ENCODE peak calls at places on chromosome 22, in four cellular contexts. M, K, A and O are unnamed samples.

GRCh38 chr22:24485608-24486007 is 9.5 kb upstream of the UPB1 start:
- DNase-seq in A (no peak), M (no peak), K (peak; percentile 54), O (no peak)

GRCh38 chr22:42357221-42357620 is 75.0 kb downstream of the NFAM1 start:
- DNase-seq in A (no peak), M (no peak), K (no peak), O (no peak)

GRCh38 chr22:36577019-36577418 is 48.1 kb upstream of the EIF3D start:
- DNase-seq in A (peak; percentile 97), M (no peak), K (no peak), O (no peak)

GRCh38 chr22:45959719-45960476 is 17.1 kb downstream of the WNT7B start:
- DNase-seq in K (no peak), A (no peak), M (no peak), O (no peak)

GRCh38 chr22:19941365-19942070 is at the start of the genes COMT and TXNRD2:
- DNase-seq in A (peak; percentile 65), K (peak; percentile 84), M (peak; percentile 80), O (no peak)

GRCh38 chr22:25448435-25449051 is 115.9 kb upstream of the GRK3 start:
- DNase-seq in K (peak; percentile 21), M (no peak), A (peak; percentile 13), O (no peak)

GRCh38 chr22:19229600-19229999 is 51.1 kb upstream of the SLC25A1 start:
- DNase-seq in M (no peak), K (no peak), A (no peak), O (no peak)

GRCh38 chr22:27252282-27253049 is 549.1 kb downstream of the MN1 start:
- DNase-seq in A (peak; percentile 89), K (no peak), M (no peak), O (peak; percentile 76)

GRCh38 chr22:32880906-32881596 is 79.5 kb downstream of the TIMP3 start:
- DNase-seq in K (no peak), A (no peak), M (no peak), O (no peak)

DNA sequence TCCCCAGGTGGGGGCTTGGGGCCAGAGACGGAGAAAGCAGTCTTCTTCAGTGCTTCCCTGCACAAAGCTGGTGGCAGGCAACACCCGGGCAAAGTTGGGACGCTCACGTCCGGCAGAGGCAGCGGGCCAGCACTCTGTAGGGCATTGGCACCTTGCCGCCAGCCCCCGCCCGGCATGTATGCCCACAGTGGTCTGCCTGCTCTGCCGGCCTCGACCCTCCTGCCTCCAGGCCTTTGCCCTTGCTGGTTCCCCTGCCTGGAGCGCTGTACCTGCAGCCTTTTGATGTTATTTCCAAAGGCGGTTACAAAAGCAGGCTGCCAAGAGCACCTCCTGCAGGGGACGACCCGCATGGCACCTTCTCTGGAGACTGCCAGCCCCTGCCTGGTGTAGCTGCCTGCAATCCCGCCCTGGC is 56.5 kb upstream of the SHISAL1 start:
- DNase-seq in K (no peak), A (no peak), M (peak; percentile 54), O (peak; percentile 53)
- TF ChIP-seq CTCF in K (peak; percentile 27), A (no peak), M (no peak), O (no peak)

DNA sequence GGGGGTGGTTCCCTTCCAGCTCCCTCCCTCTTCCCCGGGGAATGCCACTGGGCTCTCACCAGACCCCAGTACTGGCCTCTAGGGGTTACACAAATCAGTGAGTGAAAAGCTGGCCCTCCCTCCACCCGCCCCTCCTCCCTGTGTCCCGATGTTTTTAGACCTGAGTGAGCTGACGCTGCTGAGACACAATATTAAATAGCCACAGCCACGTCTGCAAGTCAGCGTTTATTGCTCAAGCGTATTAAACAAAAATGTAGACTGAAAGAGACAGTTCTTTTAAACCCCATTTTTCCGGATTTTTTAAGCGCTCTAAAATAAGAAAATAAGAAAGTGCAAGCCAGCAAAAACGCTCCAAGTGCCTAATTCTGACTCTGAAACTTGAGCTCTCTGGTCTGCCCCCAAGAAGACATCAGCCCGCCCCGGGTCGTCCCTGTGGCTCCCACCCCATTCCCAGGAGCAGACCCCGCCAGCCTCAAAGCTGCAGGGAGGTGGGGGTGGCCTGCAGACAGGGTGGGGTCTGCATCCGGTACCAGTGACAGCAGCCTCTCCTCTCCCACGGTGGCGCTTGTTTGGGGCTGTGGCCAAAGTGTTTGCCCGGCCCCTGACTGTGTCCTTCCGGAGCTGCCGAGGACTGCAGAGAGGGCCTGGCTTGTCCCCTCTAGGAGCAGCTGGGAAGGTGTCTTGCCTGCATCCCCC is 1.2 kb upstream of the TTLL8 start:
- DNase-seq in K (peak; percentile 28), M (no peak), A (peak; percentile 40), O (peak; percentile 64)
- TF ChIP-seq CTCF in K (peak; percentile 33), M (no peak), A (no peak), O (no peak)

GRCh38 chr22:48803171-48803992 is 1024.3 kb downstream of the BRD1 start:
- DNase-seq in K (no peak), A (no peak), M (no peak), O (peak; percentile 62)

GRCh38 chr22:48802576-48802975 is 1025.1 kb downstream of the BRD1 start:
- DNase-seq in K (no peak), A (no peak), M (no peak), O (peak; percentile 62)

GRCh38 chr22:48804811-48805301 is 1022.8 kb downstream of the BRD1 start:
- DNase-seq in A (no peak), K (no peak), M (no peak), O (peak; percentile 49)

GRCh38 chr22:48805516-48805915 is 1022.2 kb downstream of the BRD1 start:
- DNase-seq in K (no peak), A (no peak), M (no peak), O (peak; percentile 49)

GRCh38 chr22:48803993-48804810 is 1023.5 kb downstream of the BRD1 start:
- DNase-seq in M (no peak), A (no peak), K (no peak), O (peak; percentile 63)
- TF ChIP-seq CTCF in M (no peak), A (no peak), K (no peak), O (no peak)

GRCh38 chr22:40654522-40655167 is 18.1 kb upstream of the MRTFA start:
- DNase-seq in K (no peak), M (no peak), A (peak; percentile 71), O (no peak)
- TF ChIP-seq CTCF in K (peak; percentile 14), M (no peak), A (peak; percentile 47), O (no peak)

GRCh38 chr22:37959231-37959825 is 5.8 kb downstream of the POLR2F start:
- DNase-seq in A (no peak), K (no peak), M (no peak), O (no peak)

GRCh38 chr22:37953062-37953436 is 352 bp downstream of the C22orf23 start:
- DNase-seq in K (no peak), M (no peak), A (no peak), O (no peak)

GRCh38 chr22:37957232-37957631 is 3.7 kb downstream of the POLR2F start:
- DNase-seq in K (no peak), M (no peak), A (no peak), O (no peak)

GRCh38 chr22:37951305-37951704 is 2.1 kb downstream of the C22orf23 start:
- DNase-seq in A (no peak), K (no peak), M (no peak), O (no peak)

GRCh38 chr22:37953437-37954179 is at the start of the genes C22orf23 and POLR2F:
- DNase-seq in K (peak; percentile 97), M (peak; percentile 97), A (peak; percentile 91), O (peak; percentile 94)
- TF ChIP-seq CTCF in K (peak; percentile 22), M (no peak), A (no peak), O (no peak)

GRCh38 chr22:21076907-21077625 is 31.3 kb downstream of the LRRC74B start:
- DNase-seq in K (no peak), A (no peak), M (no peak), O (no peak)
- TF ChIP-seq CTCF in K (no peak), A (no peak), M (no peak), O (no peak)

GRCh38 chr22:20953668-20954500 is 13.2 kb upstream of the AIFM3 start:
- DNase-seq in A (peak; percentile 79), K (no peak), M (no peak), O (no peak)

GRCh38 chr22:20957118-20957690 is 9.9 kb upstream of the AIFM3 start:
- DNase-seq in K (no peak), M (no peak), A (no peak), O (no peak)

GRCh38 chr22:20955548-20955947 is 11.5 kb upstream of the AIFM3 start:
- DNase-seq in M (no peak), A (no peak), K (no peak), O (no peak)

GRCh38 chr22:20957691-20958440 is 9.2 kb upstream of the AIFM3 start:
- DNase-seq in A (peak; percentile 24), M (peak; percentile 67), K (no peak), O (no peak)

GRCh38 chr22:20956258-20957117 is 10.6 kb upstream of the AIFM3 start:
- DNase-seq in M (no peak), K (no peak), A (no peak), O (no peak)
- TF ChIP-seq CTCF in M (no peak), K (no peak), A (no peak), O (no peak)

DNA sequence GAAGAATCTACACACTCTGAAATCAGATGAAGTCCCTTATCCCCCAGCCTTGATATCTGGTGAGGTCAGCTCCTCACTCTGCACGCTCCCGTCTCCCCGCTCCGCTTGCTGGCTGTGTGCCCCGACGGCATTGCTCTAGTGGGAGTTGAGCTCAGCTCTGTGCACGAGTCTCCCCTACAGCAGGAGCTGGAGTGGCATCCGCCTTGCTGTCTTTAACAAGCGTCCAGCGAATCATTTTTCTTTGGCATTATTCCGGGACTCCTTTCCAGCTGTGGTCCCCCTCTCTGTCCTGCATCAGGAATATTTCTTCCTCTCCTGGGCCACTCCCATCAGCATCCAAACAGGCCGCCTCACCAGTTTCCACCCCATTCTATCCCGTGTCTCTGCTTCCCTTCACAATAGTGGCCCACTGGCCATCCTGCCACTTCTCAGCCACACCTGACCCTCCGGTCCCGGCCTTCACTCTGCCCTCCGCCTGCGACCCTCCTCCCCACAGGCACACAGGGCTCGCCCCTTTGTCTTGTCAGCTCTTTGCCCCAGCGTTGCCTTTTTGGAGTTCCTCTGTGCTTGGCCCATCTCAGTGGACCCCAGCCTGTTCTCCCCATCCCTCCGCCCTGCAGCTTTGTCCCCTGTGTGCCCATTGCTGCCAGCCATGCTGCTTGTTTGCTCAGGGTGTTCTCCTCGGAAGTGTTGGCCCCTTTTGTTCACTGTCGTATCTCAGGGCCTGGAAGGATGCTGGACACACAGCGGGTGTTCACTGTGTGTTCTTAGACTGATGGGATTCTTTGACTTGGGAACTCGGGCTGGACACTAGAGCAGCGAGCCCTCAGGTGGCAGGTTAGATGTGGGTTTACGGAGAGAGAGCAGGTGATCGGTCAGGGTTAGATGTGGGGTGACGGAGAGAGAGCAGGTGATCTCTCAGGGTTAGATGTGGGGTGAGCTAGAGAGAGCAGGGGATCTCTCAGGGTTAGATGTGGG is 441.8 kb downstream of the TBC1D22A start:
- DNase-seq in M (peak; percentile 47), K (no peak), A (no peak), O (peak; percentile 65)
- TF ChIP-seq CTCF in M (no peak), K (no peak), A (no peak), O (no peak)

GRCh38 chr22:37594237-37594636 is 14.3 kb upstream of the LGALS2 start:
- DNase-seq in M (no peak), A (no peak), K (no peak), O (no peak)
- TF ChIP-seq CTCF in M (no peak), A (no peak), K (peak; percentile 64), O (no peak)

GRCh38 chr22:17788528-17789378 is 14.5 kb upstream of the BID start:
- DNase-seq in A (no peak), M (no peak), K (no peak), O (no peak)
- TF ChIP-seq CTCF in A (no peak), M (no peak), K (no peak), O (no peak)